ENCODE peak calls at places on chromosomes 2 and 18, in ten cellular contexts. R, M, L, O, I, C, W, Q, P and B are unnamed samples.

GRCh38 chr18:24935008-24935407 is 417.0 kb downstream of the ZNF521 start:
- DNase-seq in O (no peak), C (no peak), P (no peak), Q (no peak), R (no peak), L (no peak), M (no peak), I (no peak), W (no peak), B (no peak)

GRCh38 chr2:134682726-134683125 is 36.1 kb downstream of the TMEM163 start:
- DNase-seq in O (no peak), I (no peak), W (no peak), Q (no peak), L (no peak), C (no peak), M (no peak), P (no peak), R (no peak), B (no peak)

GRCh38 chr2:240965296-240965904 is 33.0 kb upstream of the SNED1 start:
- DNase-seq in W (peak; percentile 44), C (peak; percentile 25), P (peak; percentile 65), Q (peak; percentile 88), I (no peak), M (no peak), R (peak; percentile 45), O (no peak), L (no peak), B (no peak)

GRCh38 chr18:59837586-59837985 is 62.2 kb upstream of the PMAIP1 start:
- DNase-seq in O (no peak), C (peak; percentile 31), L (peak; percentile 67), R (peak; percentile 20), I (peak; percentile 60), P (no peak), Q (peak; percentile 73), M (peak; percentile 54), W (no peak), B (peak; percentile 16)

GRCh38 chr18:79217979-79218604 is 148.9 kb downstream of the ATP9B start:
- DNase-seq in C (no peak), I (no peak), W (no peak), M (no peak), L (no peak), P (peak; percentile 84), O (no peak), Q (no peak), R (no peak), B (no peak)

GRCh38 chr2:182187130-182187529 is 201.5 kb downstream of the PPP1R1C start:
- DNase-seq in O (no peak), W (no peak), I (no peak), L (no peak), Q (no peak), C (no peak), R (no peak), P (no peak), M (no peak), B (no peak)

GRCh38 chr2:116696223-116696622 is 1118.3 kb upstream of the DDX18 start:
- DNase-seq in W (no peak), P (no peak), O (no peak), M (no peak), R (no peak), Q (no peak), L (no peak), I (peak; percentile 1), C (no peak), B (no peak)

GRCh38 chr18:7116832-7117389 is 686 bp downstream of the LAMA1 start:
- DNase-seq in P (no peak), Q (no peak), W (no peak), O (no peak), I (no peak), C (no peak), M (no peak), L (no peak), R (no peak), B (no peak)

GRCh38 chr2:43481927-43482542 is 113.8 kb downstream of the THADA start:
- DNase-seq in L (no peak), O (no peak), Q (no peak), C (no peak), I (no peak), W (no peak), R (no peak), M (no peak), P (no peak), B (no peak)

GRCh38 chr2:43482974-43483373 is 112.9 kb downstream of the THADA start:
- DNase-seq in L (peak; percentile 36), O (no peak), M (peak; percentile 46), I (peak; percentile 20), W (no peak), Q (no peak), P (peak; percentile 78), R (no peak), C (peak; percentile 29), B (no peak)

GRCh38 chr2:43484323-43484930 is 111.4 kb downstream of the THADA start:
- DNase-seq in W (no peak), L (peak; percentile 85), O (no peak), P (no peak), C (no peak), Q (peak; percentile 87), R (no peak), I (peak; percentile 85), M (peak; percentile 16), B (no peak)

GRCh38 chr2:43478423-43479086 is 117.3 kb downstream of the THADA start:
- DNase-seq in M (no peak), C (no peak), I (peak; percentile 63), P (no peak), Q (no peak), O (no peak), L (peak; percentile 43), W (no peak), R (no peak), B (no peak)

GRCh38 chr2:43480874-43481273 is 115.0 kb downstream of the THADA start:
- DNase-seq in R (no peak), Q (no peak), O (no peak), M (no peak), C (no peak), W (no peak), P (no peak), I (no peak), L (no peak), B (no peak)
- TF ChIP-seq POLR2A in R (no peak), Q (no peak), O (no peak), M (no peak), C (no peak), W (no peak), P (no peak), I (no peak), L (no peak), B (no peak)

GRCh38 chr18:42712065-42712464 is 403.4 kb downstream of the RIT2 start:
- DNase-seq in P (no peak), O (no peak), C (no peak), Q (no peak), R (no peak), M (no peak), I (no peak), W (no peak), L (no peak), B (no peak)

GRCh38 chr18:42707080-42707479 is 408.4 kb downstream of the RIT2 start:
- DNase-seq in C (no peak), L (no peak), O (no peak), M (no peak), Q (no peak), R (no peak), P (no peak), I (no peak), W (no peak), B (no peak)

GRCh38 chr18:42706029-42706608 is 409.4 kb downstream of the RIT2 start:
- DNase-seq in W (no peak), I (no peak), L (no peak), P (no peak), O (no peak), C (no peak), R (no peak), Q (no peak), M (no peak), B (no peak)

DNA sequence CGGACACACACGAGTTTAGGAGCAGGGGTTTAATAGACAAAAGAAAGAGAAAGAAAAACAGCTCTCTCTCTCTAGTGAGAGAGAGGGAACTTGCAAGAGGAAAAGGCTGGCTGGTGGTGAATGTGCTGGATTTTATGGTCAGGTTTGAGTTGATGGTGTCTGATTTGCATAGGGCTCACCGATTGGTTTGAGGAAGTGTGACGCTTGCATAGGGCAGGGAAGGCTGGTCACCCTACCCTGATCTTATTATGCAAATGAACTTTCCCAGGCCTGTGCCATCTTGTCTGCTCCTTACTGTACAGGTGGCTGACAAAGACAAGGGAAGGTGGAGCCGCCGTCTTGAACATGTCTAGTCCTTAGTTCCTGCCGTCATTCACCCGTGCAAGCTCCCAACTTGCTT is 408.9 kb downstream of the RIT2 start:
- DNase-seq in M (peak; percentile 3), R (no peak), L (no peak), C (peak; percentile 7), W (no peak), O (no peak), I (peak; percentile 1), P (no peak), Q (peak; percentile 67), B (no peak)
- TF ChIP-seq POLR2A in M (no peak), R (no peak), L (no peak), C (no peak), W (no peak), O (no peak), I (no peak), P (no peak), Q (no peak), B (no peak)

DNA sequence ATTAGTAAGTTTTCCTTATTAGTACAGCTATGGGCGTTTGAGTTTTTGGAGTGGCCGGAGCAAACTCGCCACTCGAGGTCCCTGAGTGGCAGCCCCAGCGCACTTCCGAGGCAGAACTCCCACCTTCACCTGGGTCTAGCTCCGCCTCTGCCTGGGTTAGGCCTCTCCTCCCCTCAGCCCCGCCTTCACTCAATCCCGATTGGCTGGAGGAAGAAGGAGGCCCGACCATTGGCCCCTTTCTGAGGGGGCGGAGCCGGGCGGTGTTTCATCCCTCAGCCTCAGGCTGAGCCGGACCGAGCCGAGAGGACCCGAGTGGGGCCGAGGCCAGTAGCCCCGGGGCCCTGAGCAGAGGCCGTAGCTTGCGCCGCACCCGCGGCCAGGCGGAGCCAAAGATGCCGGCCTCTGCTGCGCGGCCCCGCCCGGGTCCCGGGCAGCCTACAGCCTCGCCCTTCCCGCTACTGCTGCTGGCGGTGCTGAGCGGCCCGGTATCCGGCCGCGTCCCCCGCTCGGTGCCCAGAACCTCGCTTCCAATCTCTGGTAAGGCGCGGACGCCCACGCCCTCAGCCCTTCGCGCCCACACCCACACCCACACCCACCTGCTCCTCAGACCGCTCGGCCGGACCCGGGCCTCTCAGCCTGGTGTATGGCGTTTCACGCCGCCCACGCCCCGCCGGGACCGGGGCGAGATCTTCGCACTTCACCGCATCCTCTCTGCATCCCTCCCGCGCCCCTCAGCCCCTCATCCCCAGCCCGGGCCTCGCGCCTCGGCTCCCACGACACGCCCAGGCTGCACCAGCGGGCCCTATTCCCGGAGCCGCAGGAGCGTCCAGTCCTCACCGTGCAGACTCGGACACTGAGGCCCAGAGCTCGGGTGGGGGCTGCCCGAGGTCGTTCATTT is at the start of gene SEMA4F:
- DNase-seq in I (peak; percentile 95), R (peak; percentile 95), O (peak; percentile 96), C (peak; percentile 98), L (peak; percentile 89), P (peak; percentile 97), M (peak; percentile 98), Q (peak; percentile 94), W (peak; percentile 98), B (peak; percentile 98)
- TF ChIP-seq POLR2A in I (peak; percentile 84), R (peak; percentile 92), O (peak; percentile 79), C (peak; percentile 18), L (no peak), P (no peak), M (peak; percentile 61), Q (peak; percentile 39), W (no peak), B (peak; percentile 51)

DNA sequence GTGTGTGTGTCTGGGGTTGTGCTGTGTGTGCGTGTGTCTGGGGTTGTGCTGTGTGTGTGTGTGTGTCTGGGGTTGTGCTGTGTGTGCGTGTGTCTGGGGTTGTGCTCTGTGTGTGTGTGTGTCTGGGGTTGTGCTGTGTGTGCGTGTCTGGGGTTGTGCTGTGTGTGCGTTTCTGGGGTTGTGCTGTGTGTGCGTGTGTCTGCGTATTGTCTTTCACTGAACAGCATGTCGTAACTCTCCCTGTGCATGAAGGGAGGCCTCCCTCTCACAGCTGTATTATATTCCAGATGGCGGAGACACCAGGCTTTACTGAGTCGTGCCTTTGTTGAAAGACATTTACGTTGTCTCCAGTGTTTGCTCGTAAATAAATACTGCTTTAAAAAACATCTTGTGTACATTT is 5.9 kb downstream of the ACKR3 start:
- DNase-seq in O (no peak), M (no peak), L (no peak), R (no peak), W (no peak), P (peak; percentile 54), I (no peak), C (no peak), Q (no peak), B (no peak)
- TF ChIP-seq POLR2A in O (no peak), M (peak; percentile 28), L (no peak), R (no peak), W (no peak), P (no peak), I (no peak), C (no peak), Q (no peak), B (no peak)